ENCODE peak calls at places on chromosomes 16 and 17, in five cellular contexts. F is glutamatergic neuron, D is cardiac muscle cell, S is SK-N-SH, E is astrocyte of the spinal cord. T is an unnamed sample.

GRCh38 chr17:65290041-65290440 is 152.9 kb downstream of the RGS9 start:
- DNase-seq in F (no peak), D (no peak), S (no peak), E (no peak), T (no peak)

GRCh38 chr17:74292495-74292894 is 18.5 kb downstream of the DNAI2 start:
- DNase-seq in F (no peak), D (no peak), S (no peak), E (no peak), T (no peak)

GRCh38 chr16:1757714-1758461 is 13.5 kb downstream of the NME3 start:
- DNase-seq in F (no peak), D (no peak), S (no peak), E (no peak), T (no peak)

GRCh38 chr16:66616169-66616568 is 11.7 kb downstream of the CMTM3 start:
- DNase-seq in F (no peak), D (no peak), S (no peak), E (no peak), T (no peak)

GRCh38 chr17:40095944-40096791 is 4.2 kb downstream of the NR1D1 start:
- DNase-seq in F (no peak), D (no peak), S (no peak), E (no peak), T (no peak)

GRCh38 chr17:2755941-2756724 is 6.7 kb upstream of the CCDC92B start:
- DNase-seq in F (peak), D (peak), S (no peak), E (no peak), T (peak)

GRCh38 chr16:12972246-12972645 is 70.8 kb downstream of the SHISA9 start:
- DNase-seq in F (no peak), D (no peak), S (no peak), E (no peak), T (no peak)

GRCh38 chr17:63955232-63955631 is 17.5 kb downstream of the SCN4A start:
- DNase-seq in F (no peak), D (no peak), S (no peak), E (no peak), T (no peak)

GRCh38 chr17:73513426-73513825 is 130.8 kb downstream of the SDK2 start:
- DNase-seq in F (no peak), D (no peak), S (no peak), E (no peak), T (no peak)

GRCh38 chr16:28623172-28623711 is 13.4 kb upstream of the SULT1A1 start:
- DNase-seq in F (no peak), D (no peak), S (no peak), E (peak), T (no peak)
- TF ChIP-seq CTCF in F (no peak), D (no peak), S (no peak), E (no peak), T (no peak)

DNA sequence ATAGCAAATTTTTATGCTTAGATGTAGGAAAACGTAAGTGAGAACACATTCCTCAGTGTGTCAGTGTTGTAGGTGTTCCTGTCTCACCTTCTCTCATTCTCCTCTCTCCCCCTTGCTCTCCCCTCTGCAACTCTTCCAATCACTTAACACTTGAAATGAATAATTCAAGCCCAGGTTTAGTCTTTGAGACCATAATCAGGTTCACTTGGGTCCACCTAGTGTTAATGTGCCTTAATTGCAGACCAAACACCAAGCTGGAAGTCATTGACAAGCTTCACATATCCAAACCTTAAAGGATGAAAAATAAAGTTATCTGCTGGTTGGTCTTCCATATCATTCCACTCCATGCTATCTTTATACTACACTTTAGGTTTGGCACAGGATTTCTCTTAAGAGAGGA is 37.0 kb downstream of the STXBP4 start:
- DNase-seq in F (no peak), D (peak), S (peak), E (peak), T (no peak)
- TF ChIP-seq CTCF in F (peak), D (peak), S (peak), E (peak), T (peak)

DNA sequence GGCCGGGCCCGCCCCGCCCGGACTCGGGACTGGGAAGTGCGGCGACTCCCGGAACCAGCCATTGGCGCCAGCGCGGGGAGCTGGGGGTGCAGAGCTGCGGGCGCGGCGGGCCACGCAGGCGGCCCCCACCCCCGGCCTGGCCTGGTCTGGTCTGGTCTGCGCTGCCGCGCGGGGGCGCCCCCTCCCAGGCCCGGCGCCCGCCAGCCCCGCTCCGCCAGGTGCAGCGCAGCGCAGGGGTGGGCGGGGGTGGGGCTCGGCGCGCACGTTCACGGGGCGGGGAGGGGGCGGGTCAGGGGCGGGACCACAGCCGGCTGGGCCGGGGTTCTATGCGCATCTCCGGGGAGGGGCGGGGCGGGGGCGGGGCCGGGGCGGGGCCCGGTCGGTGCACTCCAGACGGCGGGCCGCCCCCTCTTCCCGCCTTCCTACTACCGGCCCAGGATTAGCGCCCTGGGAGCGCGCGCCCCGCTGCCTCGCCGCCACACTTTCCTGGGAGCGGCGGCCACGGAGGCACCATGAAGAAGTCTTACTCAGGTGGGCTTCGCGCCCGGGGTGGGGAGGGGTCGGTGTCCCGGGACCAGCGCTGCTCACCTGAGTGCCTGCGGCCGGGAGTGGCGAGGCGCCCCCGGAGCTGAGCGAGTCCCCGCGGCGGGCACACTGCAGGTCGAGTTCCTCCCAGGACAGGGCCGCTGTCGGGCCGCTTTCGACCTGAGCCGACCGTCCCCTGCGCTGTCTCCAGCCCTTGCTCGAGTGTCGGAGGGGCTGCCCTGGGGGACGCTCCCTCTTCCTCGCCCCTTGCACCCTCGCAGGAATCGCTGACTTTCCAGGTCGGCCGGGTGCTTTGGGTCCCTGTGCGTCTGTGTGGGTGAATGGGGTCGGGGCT is 140.5 kb downstream of the SEC14L1 start:
- DNase-seq in F (peak), D (peak), S (peak), E (peak), T (peak)
- TF ChIP-seq CTCF in F (no peak), D (no peak), S (no peak), E (peak), T (no peak)

DNA sequence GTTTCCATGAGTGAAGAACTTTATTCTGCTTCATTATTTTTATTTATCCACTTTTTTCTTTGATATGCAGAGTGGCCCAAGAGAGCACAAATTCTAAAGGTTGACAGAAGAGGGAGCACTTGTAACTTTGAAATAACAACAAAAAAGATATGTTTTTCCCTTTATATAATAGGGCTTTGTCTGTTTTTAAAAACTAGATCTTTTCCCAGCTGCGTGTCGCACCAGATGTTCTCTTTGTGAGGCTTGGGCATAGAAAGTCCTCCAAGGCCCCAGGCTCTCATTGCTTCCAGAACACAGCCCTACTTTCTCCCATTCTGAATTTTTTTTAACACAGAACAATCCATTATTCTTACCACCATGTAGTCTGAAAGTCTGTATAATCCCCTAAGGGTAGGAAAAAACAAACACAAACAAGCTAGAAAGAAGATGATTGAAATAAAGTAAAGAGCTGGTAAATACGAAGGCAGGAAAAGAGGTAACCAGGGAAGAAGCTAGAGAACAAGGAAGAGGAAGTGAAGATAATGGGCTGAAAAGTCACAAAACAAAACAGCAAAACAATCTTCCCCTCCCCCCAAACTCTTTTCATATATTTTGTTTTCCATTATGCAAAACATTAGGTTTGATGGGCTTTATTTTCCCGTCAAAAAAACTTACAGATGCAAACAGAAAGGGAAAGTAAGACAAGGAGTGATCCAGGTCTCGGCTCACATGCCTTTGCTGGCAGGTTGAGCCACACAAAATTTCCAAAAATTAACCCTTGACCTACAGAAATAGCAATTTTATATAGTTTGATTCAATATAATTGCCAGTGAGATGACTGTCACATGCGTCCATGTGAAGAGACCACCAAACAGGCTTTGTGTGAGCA is 160.3 kb downstream of the ABCA8 start:
- DNase-seq in F (no peak), D (no peak), S (no peak), E (peak), T (no peak)
- TF ChIP-seq CTCF in F (no peak), D (peak), S (peak), E (peak), T (no peak)

GRCh38 chr16:8944113-8944765 is 19.5 kb downstream of the USP7 start:
- DNase-seq in F (no peak), D (no peak), S (no peak), E (no peak), T (no peak)

GRCh38 chr16:8945626-8946296 is 17.9 kb downstream of the USP7 start:
- DNase-seq in F (no peak), D (no peak), S (no peak), E (no peak), T (no peak)

GRCh38 chr16:8948831-8949230 is 14.9 kb downstream of the USP7 start:
- DNase-seq in F (no peak), D (no peak), S (no peak), E (no peak), T (no peak)

GRCh38 chr16:8948069-8948593 is 15.6 kb downstream of the USP7 start:
- DNase-seq in F (no peak), D (no peak), S (no peak), E (no peak), T (no peak)

GRCh38 chr16:8946544-8946943 is 17.2 kb downstream of the USP7 start:
- DNase-seq in F (peak), D (no peak), S (no peak), E (no peak), T (no peak)
- TF ChIP-seq CTCF in F (no peak), D (no peak), S (no peak), E (no peak), T (no peak)

GRCh38 chr17:52170963-52171572 is 12.6 kb upstream of the CA10 start:
- DNase-seq in F (peak), D (peak), S (peak), E (no peak), T (peak)
- TF ChIP-seq CTCF in F (peak), D (peak), S (peak), E (peak), T (peak)

GRCh38 chr17:61200349-61200735 is 199.3 kb upstream of the TBX2 start:
- DNase-seq in F (no peak), D (no peak), S (no peak), E (no peak), T (no peak)

GRCh38 chr17:61203765-61204164 is 195.9 kb upstream of the TBX2 start:
- DNase-seq in F (no peak), D (no peak), S (no peak), E (no peak), T (no peak)

GRCh38 chr17:61204456-61204855 is 195.2 kb upstream of the TBX2 start:
- DNase-seq in F (no peak), D (no peak), S (no peak), E (no peak), T (no peak)

GRCh38 chr17:61201211-61201610 is 198.4 kb upstream of the TBX2 start:
- DNase-seq in F (no peak), D (no peak), S (no peak), E (peak), T (no peak)

DNA sequence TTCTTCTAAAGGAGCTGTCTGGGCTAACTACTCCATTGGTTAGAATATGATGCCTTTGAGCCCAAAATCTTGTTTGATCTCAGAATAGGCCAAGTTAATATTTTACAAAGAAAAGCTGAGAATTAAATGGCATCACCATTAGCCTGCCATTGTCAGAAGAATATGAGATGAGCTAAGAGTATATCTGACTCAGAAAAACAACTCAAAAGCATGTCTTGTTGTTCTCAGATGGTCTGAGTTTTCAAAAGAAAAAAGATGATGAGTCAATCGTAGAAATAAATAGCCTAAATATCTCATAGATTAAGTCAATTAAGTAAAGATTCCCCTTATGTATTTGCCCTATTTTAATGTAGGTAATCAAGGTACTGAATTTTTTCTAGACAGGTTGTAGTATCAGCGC is 197.1 kb upstream of the TBX2 start:
- DNase-seq in F (no peak), D (no peak), S (no peak), E (peak), T (no peak)
- TF ChIP-seq CTCF in F (no peak), D (no peak), S (no peak), E (no peak), T (no peak)

GRCh38 chr17:50620848-50621247 is 13.8 kb upstream of the ABCC3 start:
- DNase-seq in F (peak), D (no peak), S (peak), E (no peak), T (peak)
- TF ChIP-seq CTCF in F (peak), D (peak), S (peak), E (peak), T (no peak)

T was measured in endothelial cell.